ENCODE peak calls at places on chromosomes 6 and 20, in four cellular contexts. One of them, this sample, is unnamed. For H3K4me1, the result is how much of the 10 kb centered on the place peaks cover.

GRCh38 chr6:75818061-75818855 is 69.2 kb downstream of the MYO6 start:
- DNase-seq in PC-9: no peak
- DNase-seq in uterus: no peak
- DNase-seq in CD8-positive, alpha-beta T cell: no peak
- DNase-seq in this sample: no peak

GRCh38 chr6:15962449-15962764 is 166.5 kb upstream of the MYLIP start:
- DNase-seq in PC-9: no peak
- DNase-seq in CD8-positive, alpha-beta T cell: no peak
- DNase-seq in uterus: no peak
- DNase-seq in this sample: peak

GRCh38 chr6:83430606-83431544 is at the start of gene ME1:
- DNase-seq in uterus: peak
- DNase-seq in CD8-positive, alpha-beta T cell: peak
- DNase-seq in PC-9: peak
- DNase-seq in this sample: no peak

GRCh38 chr20:7980332-7981046 is 39.1 kb downstream of the TMX4 start:
- DNase-seq in CD8-positive, alpha-beta T cell: no peak
- DNase-seq in uterus: no peak
- DNase-seq in PC-9: peak
- DNase-seq in this sample: no peak

GRCh38 chr6:5506575-5506974 is 245.3 kb downstream of the FARS2 start:
- DNase-seq in CD8-positive, alpha-beta T cell: no peak
- DNase-seq in PC-9: no peak
- DNase-seq in uterus: no peak
- DNase-seq in this sample: no peak

GRCh38 chr6:41561386-41561785 is 15.2 kb downstream of the FOXP4 start:
- DNase-seq in PC-9: no peak
- DNase-seq in CD8-positive, alpha-beta T cell: no peak
- DNase-seq in uterus: no peak
- DNase-seq in this sample: no peak

GRCh38 chr6:145829950-145830349 is 15.4 kb upstream of the FBXO30 start:
- DNase-seq in CD8-positive, alpha-beta T cell: no peak
- DNase-seq in PC-9: no peak
- DNase-seq in uterus: no peak
- DNase-seq in this sample: no peak

GRCh38 chr6:55758156-55758942 is 117.0 kb downstream of the BMP5 start:
- DNase-seq in CD8-positive, alpha-beta T cell: no peak
- DNase-seq in PC-9: peak
- DNase-seq in uterus: no peak
- DNase-seq in this sample: peak

GRCh38 chr6:84763397-84764331 is 734 bp downstream of the TBX18 start:
- DNase-seq in CD8-positive, alpha-beta T cell: no peak
- DNase-seq in uterus: peak
- DNase-seq in PC-9: no peak
- DNase-seq in this sample: no peak

GRCh38 chr20:36975085-36975829 is 23.7 kb upstream of the SAMHD1 start:
- DNase-seq in CD8-positive, alpha-beta T cell: peak
- DNase-seq in uterus: no peak
- DNase-seq in PC-9: no peak
- DNase-seq in this sample: no peak

GRCh38 chr6:152189736-152190135 is 382.3 kb downstream of the ESR1 start:
- DNase-seq in CD8-positive, alpha-beta T cell: no peak
- DNase-seq in uterus: no peak
- DNase-seq in PC-9: no peak
- DNase-seq in this sample: peak

GRCh38 chr20:46343358-46344357 is 35.4 kb upstream of the CDH22 start:
- DNase-seq in uterus: no peak
- DNase-seq in CD8-positive, alpha-beta T cell: no peak
- DNase-seq in PC-9: no peak
- DNase-seq in this sample: no peak

GRCh38 chr6:154448448-154449096 is 61.9 kb downstream of the CNKSR3 start:
- DNase-seq in PC-9: no peak
- DNase-seq in CD8-positive, alpha-beta T cell: no peak
- DNase-seq in uterus: peak
- DNase-seq in this sample: no peak

GRCh38 chr6:74284266-74284665 is 588.3 kb downstream of the CD109 start:
- DNase-seq in CD8-positive, alpha-beta T cell: no peak
- DNase-seq in PC-9: no peak
- DNase-seq in uterus: no peak
- DNase-seq in this sample: no peak

GRCh38 chr6:89977808-89978748 is 83.8 kb downstream of the GJA10 start:
- DNase-seq in uterus: no peak
- DNase-seq in PC-9: no peak
- DNase-seq in CD8-positive, alpha-beta T cell: no peak
- DNase-seq in this sample: no peak

GRCh38 chr20:33612001-33612400 is 50.1 kb upstream of the C20orf144 start:
- DNase-seq in PC-9: no peak
- DNase-seq in uterus: no peak
- DNase-seq in CD8-positive, alpha-beta T cell: no peak
- DNase-seq in this sample: no peak

GRCh38 chr20:59144179-59144830 is 19.3 kb upstream of the ZNF831 start:
- DNase-seq in uterus: no peak
- DNase-seq in PC-9: no peak
- DNase-seq in CD8-positive, alpha-beta T cell: peak
- DNase-seq in this sample: no peak
- H3K4me1 ChIP-seq in uterus: under half
- H3K4me1 ChIP-seq in PC-9: under half
- H3K4me1 ChIP-seq in CD8-positive, alpha-beta T cell: half or more
- H3K4me1 ChIP-seq in this sample: under half

GRCh38 chr6:168584671-168585070 is 143.7 kb downstream of the SMOC2 start:
- DNase-seq in uterus: no peak
- DNase-seq in CD8-positive, alpha-beta T cell: no peak
- DNase-seq in PC-9: no peak
- DNase-seq in this sample: no peak

GRCh38 chr6:168583821-168584220 is 142.8 kb downstream of the SMOC2 start:
- DNase-seq in CD8-positive, alpha-beta T cell: no peak
- DNase-seq in uterus: no peak
- DNase-seq in PC-9: no peak
- DNase-seq in this sample: no peak

GRCh38 chr6:168585441-168585840 is 144.5 kb downstream of the SMOC2 start:
- DNase-seq in PC-9: no peak
- DNase-seq in uterus: no peak
- DNase-seq in CD8-positive, alpha-beta T cell: no peak
- DNase-seq in this sample: no peak

GRCh38 chr6:168583126-168583525 is 142.1 kb downstream of the SMOC2 start:
- DNase-seq in PC-9: no peak
- DNase-seq in uterus: no peak
- DNase-seq in CD8-positive, alpha-beta T cell: no peak
- DNase-seq in this sample: no peak

GRCh38 chr6:168584251-168584650 is 143.3 kb downstream of the SMOC2 start:
- DNase-seq in PC-9: no peak
- DNase-seq in CD8-positive, alpha-beta T cell: no peak
- DNase-seq in uterus: no peak
- DNase-seq in this sample: no peak
- H3K27ac ChIP-seq in PC-9: no peak
- H3K27ac ChIP-seq in CD8-positive, alpha-beta T cell: no peak
- H3K27ac ChIP-seq in uterus: no peak
- H3K27ac ChIP-seq in this sample: no peak

GRCh38 chr6:35049885-35050284 is 91.3 kb downstream of the TCP11 start:
- DNase-seq in CD8-positive, alpha-beta T cell: no peak
- DNase-seq in uterus: no peak
- DNase-seq in PC-9: no peak
- DNase-seq in this sample: no peak

GRCh38 chr6:35051997-35052583 is 89.0 kb downstream of the TCP11 start:
- DNase-seq in CD8-positive, alpha-beta T cell: no peak
- DNase-seq in PC-9: no peak
- DNase-seq in uterus: no peak
- DNase-seq in this sample: no peak

GRCh38 chr6:35050988-35051330 is 90.2 kb downstream of the TCP11 start:
- DNase-seq in uterus: no peak
- DNase-seq in CD8-positive, alpha-beta T cell: no peak
- DNase-seq in PC-9: no peak
- DNase-seq in this sample: no peak

GRCh38 chr6:35050291-35050987 is 90.7 kb downstream of the TCP11 start:
- DNase-seq in CD8-positive, alpha-beta T cell: no peak
- DNase-seq in PC-9: no peak
- DNase-seq in uterus: no peak
- DNase-seq in this sample: no peak

GRCh38 chr6:35051393-35051792 is 89.7 kb downstream of the TCP11 start:
- DNase-seq in uterus: no peak
- DNase-seq in CD8-positive, alpha-beta T cell: no peak
- DNase-seq in PC-9: no peak
- DNase-seq in this sample: no peak
- H3K4me1 ChIP-seq in uterus: under half
- H3K4me1 ChIP-seq in CD8-positive, alpha-beta T cell: under half
- H3K4me1 ChIP-seq in PC-9: under half
- H3K4me1 ChIP-seq in this sample: under half

DNA sequence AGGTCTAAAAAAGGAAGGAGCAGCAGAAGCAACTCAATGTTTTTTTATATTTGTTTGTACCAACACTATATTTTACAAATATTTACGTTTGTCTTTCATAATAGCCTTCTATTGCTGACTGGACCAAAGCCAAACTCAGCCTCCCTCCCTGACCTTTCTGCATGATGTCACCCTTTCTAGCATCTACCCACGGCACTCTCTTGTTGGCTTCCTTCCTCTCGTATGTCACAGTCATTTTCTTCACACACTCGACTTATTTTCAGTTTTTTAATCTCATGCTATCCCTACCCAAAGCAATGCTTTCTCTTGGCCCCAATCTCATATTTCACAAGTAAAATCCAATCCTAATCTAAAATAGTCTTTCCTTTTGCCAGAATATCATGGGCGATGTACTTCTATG is 16.3 kb upstream of the FAM8A1 start:
- DNase-seq in CD8-positive, alpha-beta T cell: no peak
- DNase-seq in PC-9: no peak
- DNase-seq in uterus: no peak
- DNase-seq in this sample: no peak
- H3K27ac ChIP-seq in CD8-positive, alpha-beta T cell: no peak
- H3K27ac ChIP-seq in PC-9: no peak
- H3K27ac ChIP-seq in uterus: peak
- H3K27ac ChIP-seq in this sample: no peak

GRCh38 chr6:21135484-21136005 is 458.0 kb upstream of the SOX4 start:
- DNase-seq in CD8-positive, alpha-beta T cell: no peak
- DNase-seq in uterus: no peak
- DNase-seq in PC-9: no peak
- DNase-seq in this sample: no peak
- H3K4me1 ChIP-seq in CD8-positive, alpha-beta T cell: under half
- H3K4me1 ChIP-seq in uterus: under half
- H3K4me1 ChIP-seq in PC-9: under half
- H3K4me1 ChIP-seq in this sample: under half